ENCODE peak calls at places on chromosomes 1 and 21, in four cellular contexts. U is ascending aorta; Q is endodermal cell; M is naive thymus-derived CD4-positive, alpha-beta T cell. K is an unnamed sample. For H3K4me1, the result is how much of the 10 kb centered on the place peaks cover.

GRCh38 chr1:25204797-25205441 is 27.4 kb downstream of the SYF2 start:
- DNase-seq in U (no peak), Q (no peak), M (no peak), K (peak)

GRCh38 chr1:156101880-156102279 is 12.6 kb upstream of the LMNA start:
- DNase-seq in U (no peak), Q (no peak), M (no peak), K (no peak)

GRCh38 chr1:244296447-244296846 is 155.3 kb downstream of the ADSS2 start:
- DNase-seq in U (no peak), Q (no peak), M (no peak), K (no peak)

GRCh38 chr1:228162286-228163003 is 3.2 kb upstream of the IBA57 start:
- DNase-seq in U (no peak), Q (peak), M (peak), K (no peak)

GRCh38 chr21:15856813-15857212 is 127.0 kb downstream of the USP25 start:
- DNase-seq in U (no peak), Q (no peak), M (no peak), K (no peak)

GRCh38 chr1:34929853-34930701 is 627 bp upstream of the DLGAP3 start:
- DNase-seq in U (no peak), Q (peak), M (no peak), K (no peak)

GRCh38 chr1:16053781-16054502 is 10.4 kb downstream of the CLCNKB start:
- DNase-seq in U (no peak), Q (no peak), M (no peak), K (no peak)

GRCh38 chr1:47189844-47190562 is at the start of gene PDZK1IP1:
- DNase-seq in U (peak), Q (peak), M (no peak), K (no peak)

GRCh38 chr1:172674831-172675613 is 16.1 kb downstream of the FASLG start:
- DNase-seq in U (no peak), Q (no peak), M (no peak), K (peak)

GRCh38 chr1:218425647-218426342 is 80.7 kb downstream of the TGFB2 start:
- DNase-seq in U (no peak), Q (no peak), M (no peak), K (no peak)

GRCh38 chr1:96367791-96368190 is 353.8 kb upstream of the PTBP2 start:
- DNase-seq in U (no peak), Q (no peak), M (no peak), K (no peak)

GRCh38 chr1:61084560-61084991 is 2.2 kb downstream of the NFIA start:
- DNase-seq in U (no peak), Q (no peak), M (no peak), K (no peak)

GRCh38 chr1:227759345-227760300 is 24.4 kb downstream of the SNAP47 start:
- DNase-seq in U (no peak), Q (no peak), M (no peak), K (no peak)

GRCh38 chr1:109163549-109163948 is 49.6 kb downstream of the ELAPOR1 start:
- DNase-seq in U (no peak), Q (no peak), M (no peak), K (no peak)

GRCh38 chr1:209291715-209292114 is 291.8 kb upstream of the CAMK1G start:
- DNase-seq in U (no peak), Q (no peak), M (no peak), K (no peak)

GRCh38 chr1:184272178-184272866 is 114.5 kb upstream of the C1orf21 start:
- DNase-seq in U (no peak), Q (no peak), M (no peak), K (no peak)

DNA sequence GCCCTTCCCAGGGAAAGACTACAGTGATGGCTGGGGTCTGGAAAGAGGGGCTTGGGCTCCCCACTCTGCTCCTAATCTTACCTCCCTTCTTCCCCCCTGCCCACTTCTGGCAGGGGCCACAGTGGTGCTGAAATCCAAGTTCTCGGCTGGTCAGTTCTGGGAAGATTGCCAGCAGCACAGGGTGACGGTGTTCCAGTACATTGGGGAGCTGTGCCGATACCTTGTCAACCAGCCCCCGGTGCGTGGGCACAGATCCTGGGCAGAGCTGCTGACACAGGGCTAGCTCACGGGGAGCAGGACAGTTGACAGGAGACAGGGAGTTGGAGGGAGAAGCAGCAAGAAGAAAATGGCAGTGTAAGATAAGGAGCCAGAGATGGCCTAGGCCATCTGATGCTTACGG is 2.4 kb downstream of the SLC27A3 start:
- DNase-seq in U (no peak), Q (no peak), M (no peak), K (no peak)
- H3K27ac ChIP-seq in U (peak), Q (no peak), M (no peak), K (no peak)

GRCh38 chr1:9317591-9318331 is 25.1 kb downstream of the SPSB1 start:
- DNase-seq in U (no peak), Q (no peak), M (no peak), K (no peak)
- H3K4me1 ChIP-seq in U (under half), Q (under half), M (under half), K (under half)

DNA sequence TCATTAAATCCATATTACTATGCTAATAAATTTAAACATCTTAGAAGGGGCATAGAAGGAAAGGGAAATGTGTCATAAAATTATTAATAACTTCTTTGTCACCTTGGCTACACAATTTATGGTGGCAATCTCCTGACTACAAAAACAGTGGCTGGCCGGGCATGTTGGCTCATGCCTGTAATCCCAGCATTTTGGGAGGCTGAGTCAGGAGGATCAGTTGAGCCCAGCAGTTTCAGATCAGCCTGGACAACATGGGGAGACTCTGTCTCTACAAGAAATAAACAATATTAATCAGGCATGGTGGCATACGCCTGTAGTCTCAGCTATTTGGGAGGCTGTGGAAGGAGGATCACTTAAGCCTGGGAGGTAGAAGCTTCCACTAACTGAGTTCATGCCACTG is 94.5 kb downstream of the KCNK1 start:
- DNase-seq in U (no peak), Q (no peak), M (no peak), K (no peak)
- H3K27ac ChIP-seq in U (no peak), Q (no peak), M (no peak), K (no peak)

GRCh38 chr1:17207966-17208418 is 3.1 kb downstream of the PADI1 start:
- DNase-seq in U (no peak), Q (peak), M (peak), K (peak)
- H3K4me1 ChIP-seq in U (under half), Q (under half), M (under half), K (under half)

GRCh38 chr1:197783510-197783948 is 8.2 kb upstream of the DENND1B start:
- DNase-seq in U (no peak), Q (no peak), M (no peak), K (no peak)
- H3K27ac ChIP-seq in U (no peak), Q (no peak), M (no peak), K (no peak)

GRCh38 chr1:26259578-26259977 is 20.3 kb upstream of the SH3BGRL3 start:
- DNase-seq in U (no peak), Q (no peak), M (no peak), K (no peak)

GRCh38 chr1:26268290-26269197 is 11.3 kb upstream of the SH3BGRL3 start:
- DNase-seq in U (no peak), Q (no peak), M (no peak), K (no peak)

GRCh38 chr1:26259005-26259404 is 20.9 kb upstream of the SH3BGRL3 start:
- DNase-seq in U (no peak), Q (no peak), M (no peak), K (no peak)

GRCh38 chr1:26265405-26265804 is 14.5 kb upstream of the SH3BGRL3 start:
- DNase-seq in U (no peak), Q (no peak), M (no peak), K (no peak)

DNA sequence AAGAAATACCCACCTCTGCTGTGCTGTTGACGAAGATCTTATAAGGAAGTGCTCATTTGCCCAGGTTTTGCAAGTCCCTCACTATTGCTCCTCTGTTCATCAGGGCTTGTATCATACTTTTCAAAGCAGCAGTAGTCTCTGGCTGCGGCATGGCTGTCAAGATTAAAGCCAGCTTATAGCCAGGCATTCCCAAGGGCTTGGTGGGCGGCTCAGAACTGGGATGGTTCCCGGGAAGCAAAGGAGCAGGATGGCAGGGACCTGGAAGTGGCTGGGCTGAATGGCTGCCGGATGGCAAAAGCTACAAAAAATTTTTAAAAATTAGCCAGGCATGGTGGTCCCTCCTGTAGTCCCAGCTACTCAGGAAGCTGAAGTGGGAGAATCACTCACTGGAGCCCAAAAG is 16.7 kb upstream of the SH3BGRL3 start:
- DNase-seq in U (no peak), Q (no peak), M (no peak), K (no peak)
- H3K4me1 ChIP-seq in U (under half), Q (under half), M (under half), K (under half)

GRCh38 chr1:8874230-8875201 is 4.0 kb downstream of the ENO1 start:
- DNase-seq in U (no peak), Q (no peak), M (no peak), K (no peak)

GRCh38 chr1:8873506-8874229 is 4.8 kb downstream of the ENO1 start:
- DNase-seq in U (peak), Q (peak), M (peak), K (no peak)

GRCh38 chr1:8873001-8873400 is 5.5 kb downstream of the ENO1 start:
- DNase-seq in U (no peak), Q (peak), M (no peak), K (no peak)

GRCh38 chr1:8876099-8876496 is 2.4 kb downstream of the ENO1 start:
- DNase-seq in U (no peak), Q (no peak), M (no peak), K (no peak)

GRCh38 chr1:8875216-8875861 is 3.1 kb downstream of the ENO1 start:
- DNase-seq in U (no peak), Q (no peak), M (no peak), K (no peak)
- H3K27ac ChIP-seq in U (peak), Q (peak), M (peak), K (peak)

DNA sequence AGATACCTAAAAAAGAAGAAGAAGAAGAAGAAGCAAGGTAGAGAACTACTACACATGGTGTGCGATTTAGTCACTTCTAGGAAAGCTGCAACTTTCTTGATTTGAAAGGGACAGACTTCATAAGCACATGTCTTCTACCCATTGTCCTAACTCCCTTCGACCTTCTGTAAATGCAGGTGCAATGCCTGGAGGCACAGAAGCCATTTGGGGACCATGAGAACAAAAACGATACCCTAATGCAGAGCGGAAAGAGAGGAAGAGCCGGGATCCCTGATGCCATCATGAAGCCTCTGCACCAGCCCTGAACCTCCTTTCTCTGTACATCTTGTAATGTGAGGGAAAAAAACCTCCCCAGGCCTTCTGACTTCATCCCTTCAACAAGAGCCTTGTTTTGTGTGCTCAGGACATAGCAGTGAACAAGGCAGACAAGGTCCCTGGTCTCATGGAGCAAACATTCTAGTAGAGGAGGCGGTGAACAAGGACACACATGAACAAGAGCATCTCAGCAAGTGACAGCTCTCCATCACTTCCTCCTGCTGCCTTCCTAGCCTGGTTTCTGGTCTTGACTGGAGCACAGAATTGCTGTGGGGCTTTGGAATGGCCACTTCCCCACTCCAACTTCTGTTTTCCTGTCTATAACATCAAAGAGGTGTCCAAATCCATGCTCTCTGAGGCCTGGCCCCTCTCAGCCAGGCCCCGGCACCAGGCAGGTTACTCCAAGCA is 5.5 kb upstream of the LAPTM5 start:
- DNase-seq in U (no peak), Q (no peak), M (no peak), K (no peak)
- H3K4me1 ChIP-seq in U (under half), Q (under half), M (half or more), K (half or more)

DNA sequence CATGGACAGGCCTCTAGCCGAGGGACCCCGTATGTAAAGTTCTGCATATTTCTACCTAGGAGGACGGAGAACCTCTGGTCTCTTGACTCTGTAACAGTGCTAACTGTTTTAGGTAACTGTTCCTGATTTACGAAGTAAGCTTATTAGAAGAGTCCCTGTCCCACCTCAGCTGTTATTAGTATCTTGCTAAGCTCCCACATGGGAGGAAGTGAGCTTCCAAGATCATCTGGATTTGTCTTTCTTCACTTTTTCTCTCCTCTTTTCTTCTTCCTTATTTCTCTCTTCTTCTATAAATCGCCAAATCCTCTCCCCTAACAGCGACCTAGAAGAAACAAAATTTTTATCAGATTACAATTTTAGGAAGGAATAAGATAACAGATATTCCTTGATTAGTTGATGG is 4.4 kb downstream of the CD53 start:
- DNase-seq in U (no peak), Q (no peak), M (no peak), K (no peak)
- H3K27ac ChIP-seq in U (no peak), Q (no peak), M (peak), K (peak)

GRCh38 chr21:33355996-33356395 is 31.2 kb downstream of the IFNAR1 start:
- DNase-seq in U (no peak), Q (no peak), M (no peak), K (no peak)
- H3K4me1 ChIP-seq in U (under half), Q (under half), M (under half), K (under half)